ENCODE peak calls at places on chromosomes 2 and 18, in six cellular contexts. Y is AG09309, N is BE2C, O is heart right ventricle, K is sigmoid colon, C is uterus. H is an unnamed sample.

GRCh38 chr2:204967199-204967995 is 422.1 kb downstream of the PARD3B start:
- DNase-seq in O (no peak), K (no peak), N (peak), Y (no peak), C (peak), H (no peak)

GRCh38 chr2:953975-954686 is 3.5 kb downstream of the SNTG2 start:
- DNase-seq in N (no peak), O (no peak), K (no peak), Y (no peak), C (no peak), H (no peak)

GRCh38 chr2:231334981-231335380 is 60.5 kb upstream of the B3GNT7 start:
- DNase-seq in Y (no peak), O (no peak), C (no peak), K (no peak), N (no peak), H (no peak)

GRCh38 chr2:217653240-217653639 is 349.6 kb downstream of the TNS1 start:
- DNase-seq in O (no peak), N (no peak), K (peak), Y (peak), C (peak), H (no peak)

GRCh38 chr2:101200714-101201113 is 49.5 kb upstream of the TBC1D8 start:
- DNase-seq in N (no peak), Y (no peak), O (no peak), K (no peak), C (no peak), H (no peak)

GRCh38 chr18:35172009-35172408 is 68.8 kb upstream of the ZNF397 start:
- DNase-seq in O (no peak), K (no peak), C (no peak), N (no peak), Y (no peak), H (no peak)

GRCh38 chr2:187150667-187151066 is 297.4 kb downstream of the CALCRL start:
- DNase-seq in C (no peak), K (no peak), Y (no peak), N (no peak), O (no peak), H (no peak)

GRCh38 chr2:39487398-39488250 is 50.5 kb upstream of the MAP4K3 start:
- DNase-seq in N (no peak), O (no peak), C (no peak), K (no peak), Y (no peak), H (no peak)

GRCh38 chr2:86274265-86274917 is 63.0 kb downstream of the REEP1 start:
- DNase-seq in C (no peak), N (no peak), O (no peak), Y (no peak), K (no peak), H (peak)

GRCh38 chr2:101380376-101380775 is 6.9 kb downstream of the CREG2 start:
- DNase-seq in C (peak), O (peak), K (peak), N (no peak), Y (no peak), H (no peak)

GRCh38 chr18:10745971-10746370 is 220.1 kb downstream of the NAPG start:
- DNase-seq in Y (no peak), K (no peak), C (no peak), N (no peak), O (no peak), H (no peak)

GRCh38 chr2:237563816-237564215 is 2.6 kb upstream of the PRLH start:
- DNase-seq in O (no peak), N (no peak), K (peak), C (no peak), Y (no peak), H (no peak)

GRCh38 chr2:64804651-64805050 is 150.9 kb upstream of the SERTAD2 start:
- DNase-seq in N (no peak), O (no peak), Y (no peak), K (no peak), C (no peak), H (no peak)

GRCh38 chr18:59376351-59376935 is 17.4 kb upstream of the LMAN1 start:
- DNase-seq in Y (no peak), O (no peak), N (no peak), K (no peak), C (no peak), H (no peak)

GRCh38 chr2:109542384-109542783 is 71.4 kb downstream of the SEPTIN10 start:
- DNase-seq in O (no peak), K (no peak), C (no peak), Y (no peak), N (no peak), H (no peak)

GRCh38 chr2:48248251-48248933 is 281.6 kb upstream of the STON1 start:
- DNase-seq in K (no peak), C (no peak), N (no peak), Y (peak), O (peak), H (peak)

GRCh38 chr18:50560681-50561629 is 1.1 kb downstream of the MAPK4 start:
- DNase-seq in Y (no peak), C (peak), K (no peak), N (no peak), O (no peak), H (no peak)

GRCh38 chr18:79786781-79787526 is 10.8 kb upstream of the KCNG2 start:
- DNase-seq in C (no peak), Y (peak), O (no peak), N (no peak), K (peak), H (no peak)

GRCh38 chr2:239608723-239609122 is 207.9 kb upstream of the HDAC4 start:
- DNase-seq in O (no peak), N (no peak), C (peak), Y (no peak), K (peak), H (no peak)

GRCh38 chr2:209376686-209377085 is 47.2 kb upstream of the MAP2 start:
- DNase-seq in C (no peak), K (no peak), O (no peak), Y (no peak), N (no peak), H (no peak)

GRCh38 chr18:3323900-3324299 is 62.0 kb downstream of the MYL12B start:
- DNase-seq in Y (no peak), O (no peak), C (no peak), K (no peak), N (no peak), H (peak)

GRCh38 chr2:12192762-12193161 is 446.3 kb downstream of the LPIN1 start:
- DNase-seq in O (peak), C (no peak), Y (no peak), N (no peak), K (no peak), H (no peak)

GRCh38 chr2:236904389-236905263 is 181.1 kb upstream of the COPS8 start:
- DNase-seq in K (no peak), Y (no peak), N (no peak), C (no peak), O (no peak), H (no peak)

GRCh38 chr18:59109375-59109774 is 30.3 kb upstream of the SEC11C start:
- DNase-seq in N (peak), Y (no peak), C (no peak), K (no peak), O (no peak), H (no peak)

GRCh38 chr2:191818725-191819333 is 28.1 kb downstream of the CAVIN2 start:
- DNase-seq in N (no peak), K (no peak), O (no peak), Y (no peak), C (no peak), H (no peak)

GRCh38 chr18:22170421-22171262 is 1.3 kb downstream of the GATA6 start:
- DNase-seq in C (peak), Y (no peak), N (peak), K (peak), O (peak), H (peak)

GRCh38 chr2:121565389-121566250 is 34.9 kb downstream of the RNU4ATAC start:
- DNase-seq in K (no peak), C (no peak), O (peak), Y (no peak), N (no peak), H (no peak)

GRCh38 chr2:20135631-20136050 is 84.2 kb upstream of the LAPTM4A start:
- DNase-seq in Y (no peak), K (peak), O (peak), C (peak), N (peak), H (peak)

GRCh38 chr2:120520929-120521912 is 175.3 kb downstream of the INHBB start:
- DNase-seq in K (no peak), Y (no peak), N (peak), C (no peak), O (no peak), H (peak)

GRCh38 chr18:28494151-28494550 is 317.2 kb upstream of the CDH2 start:
- DNase-seq in C (no peak), N (no peak), K (no peak), O (no peak), Y (peak), H (no peak)
- TF ChIP-seq CTCF in C (no peak), N (no peak), K (no peak), O (no peak), Y (no peak), H (no peak)

GRCh38 chr2:53202063-53202462 is 565.5 kb upstream of the CHAC2 start:
- DNase-seq in N (no peak), C (no peak), Y (peak), O (no peak), K (no peak), H (no peak)
- TF ChIP-seq CTCF in N (peak), C (no peak), Y (no peak), O (no peak), K (no peak), H (no peak)

GRCh38 chr2:181570833-181571661 is 85.9 kb downstream of the CERKL start:
- DNase-seq in O (no peak), C (no peak), Y (no peak), N (no peak), K (no peak), H (no peak)
- TF ChIP-seq CTCF in O (no peak), C (no peak), Y (peak), N (no peak), K (no peak), H (no peak)

GRCh38 chr2:145012214-145012670 is 492.3 kb upstream of the ZEB2 start:
- DNase-seq in O (no peak), Y (no peak), N (no peak), C (no peak), K (peak), H (no peak)

GRCh38 chr2:145007673-145008263 is 487.8 kb upstream of the ZEB2 start:
- DNase-seq in O (peak), N (no peak), C (peak), Y (no peak), K (no peak), H (no peak)

GRCh38 chr2:145002624-145003023 is 482.7 kb upstream of the ZEB2 start:
- DNase-seq in Y (no peak), C (no peak), K (no peak), O (no peak), N (no peak), H (no peak)

GRCh38 chr2:145010635-145011034 is 490.7 kb upstream of the ZEB2 start:
- DNase-seq in N (no peak), O (no peak), K (no peak), C (no peak), Y (no peak), H (no peak)

DNA sequence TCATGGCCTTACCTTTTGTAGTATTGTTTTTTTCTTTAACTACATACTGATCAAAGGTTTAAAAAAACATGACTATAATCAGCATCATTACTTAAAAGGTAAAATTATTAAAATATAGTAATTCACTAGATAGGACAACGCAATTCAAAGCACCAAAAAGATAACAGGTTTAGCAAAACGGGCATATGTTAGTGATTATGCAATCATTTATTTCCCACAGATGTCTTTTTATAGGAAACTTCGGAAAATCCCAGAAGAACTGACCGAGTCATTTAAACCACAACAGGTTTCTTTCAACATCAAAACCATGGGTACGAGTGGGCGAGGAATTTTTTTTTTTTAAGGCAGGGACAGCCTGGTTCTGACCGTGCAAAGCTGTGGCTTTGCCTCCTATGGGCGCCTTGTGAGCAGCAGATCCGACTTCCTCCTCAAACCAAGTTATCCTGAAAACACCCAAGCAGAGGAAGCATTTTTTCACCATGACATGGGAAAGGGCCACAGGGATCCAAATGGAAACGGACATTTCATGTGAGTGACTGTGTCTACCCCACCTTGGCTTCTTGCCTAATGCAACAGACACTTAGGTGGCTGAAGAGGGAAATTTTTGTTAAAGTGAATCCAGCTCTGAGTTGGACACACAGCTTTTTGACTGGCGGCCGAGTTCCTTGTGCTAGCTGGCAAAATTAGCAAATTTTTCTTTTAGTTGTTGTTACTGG is 487.2 kb upstream of the ZEB2 start:
- DNase-seq in N (no peak), C (peak), K (no peak), O (peak), Y (peak), H (no peak)
- TF ChIP-seq CTCF in N (no peak), C (no peak), K (no peak), O (no peak), Y (peak), H (no peak)

H was measured in GM20000.